ENCODE peak calls at places on chromosomes 5 and 9, in six cellular contexts. X is posterior cingulate gyrus; U is OCI-LY7; J is activated CD8-positive, alpha-beta T cell treated with anti-CD3 and anti-CD28 coated beads for 36 hours; A is heart right ventricle; C is endothelial cell. I is an unnamed sample.

GRCh38 chr9:126833710-126834345 is 26.6 kb upstream of the ZBTB34 start:
- DNase-seq in X (no peak), A (no peak), C (no peak), J (no peak), U (no peak), I (no peak)

GRCh38 chr9:127783111-127783621 is 2.7 kb upstream of the CDK9 start:
- DNase-seq in A (no peak), J (peak), U (peak), X (no peak), C (no peak), I (no peak)

GRCh38 chr5:138287252-138287651 is 12.8 kb upstream of the GFRA3 start:
- DNase-seq in J (no peak), A (no peak), X (no peak), U (no peak), C (no peak), I (no peak)

GRCh38 chr5:121315786-121316185 is 535.9 kb upstream of the FTMT start:
- DNase-seq in U (no peak), J (no peak), C (no peak), X (no peak), A (no peak), I (no peak)

GRCh38 chr5:41707853-41708603 is 162.2 kb downstream of the OXCT1 start:
- DNase-seq in J (no peak), X (no peak), A (no peak), U (peak), C (peak), I (no peak)

GRCh38 chr5:81904166-81904565 is 67.7 kb upstream of the ATG10 start:
- DNase-seq in C (no peak), X (no peak), J (no peak), U (no peak), A (no peak), I (no peak)

GRCh38 chr9:36100532-36100931 is 36.0 kb upstream of the GLIPR2 start:
- DNase-seq in X (no peak), J (no peak), U (no peak), A (no peak), C (no peak), I (no peak)

GRCh38 chr9:86077286-86077685 is 22.1 kb downstream of the GOLM1 start:
- DNase-seq in C (no peak), J (no peak), X (no peak), A (no peak), U (no peak), I (no peak)

GRCh38 chr9:133130721-133131244 is 9.7 kb upstream of the RALGDS start:
- DNase-seq in C (no peak), A (no peak), U (peak), J (peak), X (no peak), I (no peak)

GRCh38 chr5:9197881-9198260 is 348.0 kb downstream of the SEMA5A start:
- DNase-seq in J (no peak), U (peak), C (no peak), X (no peak), A (no peak), I (no peak)

GRCh38 chr9:122468735-122469134 is 9.0 kb downstream of the OR1J1 start:
- DNase-seq in C (no peak), A (no peak), J (no peak), U (no peak), X (no peak), I (no peak)

GRCh38 chr9:113380869-113381378 is 4.1 kb upstream of the HDHD3 start:
- DNase-seq in A (no peak), X (no peak), U (peak), J (no peak), C (no peak), I (no peak)

GRCh38 chr5:59390074-59390659 is 503.4 kb downstream of the PDE4D start:
- DNase-seq in U (peak), J (peak), A (peak), X (no peak), C (peak), I (peak)

GRCh38 chr5:180470966-180471582 is 23.1 kb upstream of the CNOT6 start:
- DNase-seq in X (no peak), A (peak), C (peak), U (peak), J (peak), I (peak)

GRCh38 chr9:2570615-2571479 is 50.7 kb upstream of the VLDLR start:
- DNase-seq in J (peak), C (no peak), U (no peak), A (peak), X (no peak), I (no peak)

GRCh38 chr5:129460121-129460950 is at the start of gene ADAMTS19:
- DNase-seq in A (no peak), U (no peak), X (peak), C (peak), J (peak), I (peak)

GRCh38 chr9:126420643-126421564 is 94.3 kb downstream of the MVB12B start:
- DNase-seq in C (no peak), J (no peak), X (no peak), A (no peak), U (no peak), I (no peak)

GRCh38 chr9:91177661-91178280 is 183.9 kb downstream of the AUH start:
- DNase-seq in X (no peak), J (peak), U (no peak), C (no peak), A (no peak), I (no peak)

GRCh38 chr9:96006296-96006890 is 130.9 kb downstream of the ERCC6L2 start:
- DNase-seq in A (no peak), J (no peak), X (no peak), U (no peak), C (no peak), I (no peak)

GRCh38 chr5:107118184-107118902 is 552.4 kb downstream of the EFNA5 start:
- DNase-seq in J (no peak), C (no peak), U (no peak), X (no peak), A (no peak), I (no peak)

GRCh38 chr5:131766689-131767088 is 30.1 kb downstream of the FNIP1 start:
- DNase-seq in X (no peak), C (no peak), A (peak), U (no peak), J (no peak), I (no peak)

GRCh38 chr9:18208166-18209059 is 265.5 kb upstream of the ADAMTSL1 start:
- DNase-seq in C (peak), A (peak), J (peak), U (peak), X (no peak), I (peak)

GRCh38 chr5:132190161-132190817 is 37.4 kb downstream of the P4HA2 start:
- DNase-seq in U (peak), C (peak), J (no peak), A (peak), X (no peak), I (peak)

GRCh38 chr9:134295746-134296250 is 30.5 kb upstream of the RXRA start:
- DNase-seq in J (no peak), X (no peak), C (no peak), U (no peak), A (no peak), I (no peak)

GRCh38 chr9:83182071-83182470 is 119.1 kb upstream of the RASEF start:
- DNase-seq in C (no peak), A (no peak), U (no peak), J (no peak), X (no peak), I (no peak)

GRCh38 chr5:167578977-167579700 is 712.3 kb upstream of the WWC1 start:
- DNase-seq in C (no peak), J (no peak), U (no peak), A (no peak), X (no peak), I (no peak)

GRCh38 chr5:93886917-93887361 is 145.5 kb upstream of the POU5F2 start:
- DNase-seq in J (no peak), C (no peak), A (no peak), X (no peak), U (no peak), I (peak)